ENCODE peak calls at places on chromosomes 13 and 19, in four cellular contexts. I is A549, S is K562, P is HepG2. D is an unnamed sample.
A peak's percentile ranks its signal among the peaks of the same experiment; 100 is the strongest.

GRCh38 chr19:10079031-10079453 is 7.1 kb upstream of the SHFL start:
- DNase-seq in S (no peak), P (peak; percentile 58), I (no peak), D (no peak)

GRCh38 chr19:34501339-34502320 is 20.1 kb downstream of the WTIP start:
- DNase-seq in P (peak; percentile 76), S (peak; percentile 96), I (peak; percentile 96), D (peak; percentile 86)

GRCh38 chr19:55014714-55015113 is 23.4 kb downstream of the GP6 start:
- DNase-seq in I (no peak), P (no peak), S (peak; percentile 12), D (no peak)

GRCh38 chr19:18046066-18046718 is 38.2 kb downstream of the ARRDC2 start:
- DNase-seq in S (no peak), I (peak; percentile 54), P (peak; percentile 31), D (peak; percentile 82)

GRCh38 chr13:105598551-105598950 is 936.9 kb downstream of the EFNB2 start:
- DNase-seq in S (no peak), I (no peak), P (no peak), D (peak; percentile 52)

GRCh38 chr19:35349614-35350521 is 2.2 kb downstream of the FFAR1 start:
- DNase-seq in S (no peak), I (no peak), P (no peak), D (no peak)

GRCh38 chr19:8305798-8306197 is 2.4 kb downstream of the CD320 start:
- DNase-seq in S (no peak), I (no peak), P (no peak), D (no peak)

GRCh38 chr19:7861619-7862412 is 12.4 kb downstream of the PRR36 start:
- DNase-seq in P (no peak), I (no peak), S (no peak), D (no peak)

GRCh38 chr13:81480634-81481033 is 1139.7 kb upstream of the SPRY2 start:
- DNase-seq in I (peak; percentile 1), P (no peak), S (no peak), D (no peak)

GRCh38 chr13:114120486-114121430 is 11.7 kb downstream of the RASA3 start:
- DNase-seq in I (no peak), S (no peak), P (no peak), D (no peak)

GRCh38 chr19:13097331-13098258 is 5.1 kb downstream of the LYL1 start:
- DNase-seq in I (no peak), S (peak; percentile 70), P (no peak), D (no peak)

GRCh38 chr19:44072543-44073401 is 813 bp downstream of the ZNF284 start:
- DNase-seq in P (no peak), S (no peak), I (no peak), D (no peak)

GRCh38 chr13:73898276-73898675 is 235.9 kb downstream of the KLF12 start:
- DNase-seq in P (no peak), I (no peak), S (no peak), D (no peak)

GRCh38 chr13:111664060-111664459 is 343.6 kb downstream of the TEX29 start:
- DNase-seq in S (no peak), I (no peak), P (no peak), D (no peak)

GRCh38 chr19:3931041-3931440 is 1.8 kb upstream of the NMRK2 start:
- DNase-seq in I (no peak), P (no peak), S (no peak), D (no peak)

GRCh38 chr19:39607561-39607960 is 5.2 kb downstream of the LGALS13 start:
- DNase-seq in I (no peak), P (no peak), S (no peak), D (no peak)

GRCh38 chr13:23381877-23382276 is 51.6 kb downstream of the SACS start:
- DNase-seq in S (no peak), P (no peak), I (no peak), D (no peak)

GRCh38 chr19:16204005-16204294 is 6.2 kb downstream of the AP1M1 start:
- DNase-seq in P (no peak), I (no peak), S (no peak), D (no peak)

GRCh38 chr13:93496985-93497673 is 270.5 kb downstream of the GPC6 start:
- DNase-seq in I (no peak), P (no peak), S (no peak), D (no peak)

GRCh38 chr19:7874080-7874856 is at the start of gene PRR36:
- DNase-seq in I (peak; percentile 56), S (peak; percentile 34), P (peak; percentile 58), D (no peak)

GRCh38 chr13:27920677-27921420 is 1.0 kb downstream of the PDX1 start:
- DNase-seq in I (peak; percentile 6), P (no peak), S (no peak), D (peak; percentile 6)

DNA sequence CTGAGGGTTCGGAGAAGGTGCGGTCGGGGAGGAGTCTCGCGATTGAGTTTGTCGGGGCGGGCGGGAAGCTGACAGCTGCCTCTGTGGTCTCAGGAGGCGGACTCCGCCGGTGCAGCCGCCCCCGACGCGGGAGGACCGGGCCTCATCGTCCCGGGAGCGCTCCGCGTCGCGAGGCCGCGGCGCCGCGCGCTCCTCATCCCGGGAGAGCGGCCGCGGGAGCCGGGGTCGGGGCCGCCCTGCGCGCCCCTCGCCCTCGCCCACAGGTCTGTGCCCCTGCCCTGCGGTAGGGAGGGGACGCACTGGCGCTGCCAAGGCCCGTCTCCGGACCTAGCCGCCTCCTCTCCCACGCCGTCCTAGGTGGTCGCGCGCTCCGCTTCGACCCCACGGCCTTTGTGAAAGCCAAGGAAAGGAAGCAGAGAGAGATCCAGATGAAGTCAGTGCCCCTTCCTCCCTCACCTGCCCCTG is 6.9 kb downstream of the PGLYRP1 start:
- DNase-seq in S (no peak), P (no peak), I (peak; percentile 30), D (no peak)
- TF ChIP-seq MAZ in S (no peak), P (no peak), I (no peak), D (no peak)

GRCh38 chr13:51643114-51643881 is 59.0 kb downstream of the WDFY2 start:
- DNase-seq in I (peak; percentile 66), P (peak; percentile 39), S (no peak), D (peak; percentile 91)
- TF ChIP-seq MAZ in I (no peak), P (no peak), S (no peak), D (no peak)

DNA sequence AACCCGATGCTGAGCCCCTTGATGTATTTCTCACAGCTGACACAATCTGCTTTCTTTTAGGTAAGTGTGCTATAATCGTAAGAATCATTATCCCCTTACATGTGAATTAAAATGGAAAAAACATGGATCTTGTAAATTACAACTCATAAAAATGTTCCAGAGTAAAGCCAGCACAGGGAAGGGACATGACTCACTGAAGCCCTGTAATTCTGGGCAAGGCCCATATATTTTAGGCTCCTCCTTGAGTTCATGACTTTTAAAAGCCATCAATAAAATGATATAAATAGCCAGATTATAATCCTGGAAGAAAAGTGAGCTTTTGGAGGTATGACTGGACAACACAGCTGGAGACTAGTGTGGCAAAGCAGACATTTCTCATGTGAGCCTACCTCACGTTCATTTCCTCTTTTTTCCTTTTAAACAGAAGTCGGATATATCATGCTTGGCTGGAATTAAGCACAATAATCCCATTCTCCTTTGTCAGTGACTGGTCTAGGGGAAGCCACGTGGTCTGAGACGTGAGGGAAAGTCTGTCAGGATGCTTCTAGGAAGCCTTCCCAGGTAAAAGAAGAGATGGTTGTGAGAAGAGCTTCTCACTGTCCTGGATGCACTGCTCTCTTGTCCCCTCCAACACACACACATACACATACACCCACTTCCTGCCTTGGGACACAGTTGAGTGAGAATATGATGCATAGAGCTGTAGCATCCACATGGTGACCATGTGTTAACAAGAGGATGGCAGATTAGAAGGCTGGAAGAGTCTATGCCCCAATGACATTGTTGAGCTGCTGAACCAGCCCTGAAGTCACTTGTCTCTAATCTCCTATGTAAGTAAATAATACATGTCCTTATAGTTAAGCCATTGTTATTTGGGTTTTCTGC is 165.4 kb downstream of the RGCC start:
- DNase-seq in P (no peak), I (no peak), S (no peak), D (peak; percentile 59)
- TF ChIP-seq MAZ in P (no peak), I (no peak), S (no peak), D (no peak)

GRCh38 chr13:30983431-30983830 is 51.0 kb downstream of the TEX26 start:
- DNase-seq in I (no peak), P (no peak), S (no peak), D (no peak)
- TF ChIP-seq MAZ in I (no peak), P (no peak), S (no peak), D (no peak)

GRCh38 chr13:98571955-98572662 is 4.8 kb downstream of the STK24 start:
- DNase-seq in I (no peak), S (no peak), P (peak; percentile 39), D (peak; percentile 47)
- TF ChIP-seq MAZ in I (no peak), S (no peak), P (no peak), D (no peak)